ENCODE peak calls at places on chromosomes 11 and 22, in six cellular contexts. T, W, Y, U, M and V are unnamed samples.

GRCh38 chr11:68142028-68142412 is 20.8 kb upstream of the CHKA start:
- DNase-seq in M (no peak), Y (peak; percentile 85), U (no peak), T (no peak), W (no peak), V (no peak)

GRCh38 chr11:87878373-87878779 is 296.9 kb downstream of the RAB38 start:
- DNase-seq in U (no peak), W (no peak), M (no peak), T (no peak), Y (no peak), V (no peak)

GRCh38 chr22:29157759-29158535 is 47.7 kb upstream of the EMID1 start:
- DNase-seq in U (peak; percentile 34), T (no peak), W (no peak), M (no peak), Y (no peak), V (no peak)

GRCh38 chr22:47002692-47003091 is 240.2 kb downstream of the TBC1D22A start:
- DNase-seq in Y (no peak), M (no peak), W (no peak), U (peak; percentile 34), T (peak; percentile 40), V (no peak)

GRCh38 chr11:62171261-62171723 is 18.7 kb upstream of the SCGB1D1 start:
- DNase-seq in M (no peak), T (peak; percentile 89), U (peak; percentile 83), W (peak; percentile 85), Y (peak; percentile 86), V (peak; percentile 95)

GRCh38 chr11:108037211-108037610 is 28.5 kb downstream of the CUL5 start:
- DNase-seq in W (no peak), Y (no peak), T (no peak), U (no peak), M (no peak), V (no peak)

GRCh38 chr11:68691402-68691784 is 7.0 kb downstream of the GAL start:
- DNase-seq in W (no peak), U (peak; percentile 27), T (peak; percentile 11), Y (no peak), M (no peak), V (no peak)

GRCh38 chr22:23106906-23107367 is 34.9 kb downstream of the RSPH14 start:
- DNase-seq in M (no peak), W (no peak), T (no peak), U (no peak), Y (peak; percentile 93), V (no peak)

GRCh38 chr11:118343981-118344521 is at the start of gene CD3G:
- DNase-seq in U (no peak), Y (peak; percentile 26), M (no peak), W (peak; percentile 32), T (no peak), V (peak; percentile 89)

GRCh38 chr22:46604306-46604690 is 15.9 kb upstream of the GRAMD4 start:
- DNase-seq in Y (no peak), W (peak; percentile 54), T (no peak), M (no peak), U (no peak), V (no peak)

GRCh38 chr22:36510966-36511881 is 4.4 kb upstream of the FOXRED2 start:
- DNase-seq in W (peak; percentile 34), U (no peak), T (no peak), Y (no peak), M (no peak), V (no peak)

GRCh38 chr11:210122-210802 is 2.8 kb downstream of the RIC8A start:
- DNase-seq in M (no peak), T (peak; percentile 67), Y (peak; percentile 18), U (peak; percentile 57), W (no peak), V (no peak)

GRCh38 chr11:1283906-1284305 is 25.5 kb downstream of the TOLLIP start:
- DNase-seq in W (no peak), M (no peak), U (no peak), Y (no peak), T (no peak), V (no peak)

GRCh38 chr11:114193730-114194674 is 102.2 kb upstream of the NNMT start:
- DNase-seq in U (no peak), T (no peak), M (peak; percentile 68), W (no peak), Y (no peak), V (no peak)

GRCh38 chr11:86066606-86067229 is 2.2 kb downstream of the PICALM start:
- DNase-seq in M (no peak), Y (no peak), T (no peak), U (no peak), W (no peak), V (no peak)

GRCh38 chr22:42648368-42649260 is 578 bp downstream of the CYB5R3 start:
- DNase-seq in T (no peak), W (peak; percentile 89), Y (peak; percentile 79), U (no peak), M (no peak), V (no peak)

GRCh38 chr11:19693146-19693545 is 19.5 kb upstream of the NAV2 start:
- DNase-seq in T (no peak), Y (no peak), W (no peak), U (no peak), M (no peak), V (no peak)

GRCh38 chr11:129283141-129283540 is 91.0 kb upstream of the ARHGAP32 start:
- DNase-seq in M (no peak), W (peak; percentile 73), U (no peak), T (no peak), Y (peak; percentile 52), V (no peak)

GRCh38 chr11:57567210-57567511 is 311 bp downstream of the UBE2L6 start:
- DNase-seq in Y (no peak), U (peak; percentile 68), M (no peak), W (peak; percentile 34), T (no peak), V (no peak)

GRCh38 chr22:31019276-31019930 is 50.3 kb downstream of the TUG1 start:
- DNase-seq in T (peak; percentile 15), M (no peak), W (no peak), U (no peak), Y (no peak), V (no peak)

GRCh38 chr11:84719935-84720577 is 907.1 kb downstream of the DLG2 start:
- DNase-seq in M (no peak), Y (no peak), T (no peak), W (peak; percentile 7), U (no peak), V (no peak)

GRCh38 chr11:34308821-34309585 is 48.8 kb downstream of the ABTB2 start:
- DNase-seq in Y (no peak), T (no peak), U (no peak), M (no peak), W (no peak), V (no peak)

GRCh38 chr11:20050048-20050447 is 110.2 kb downstream of the DBX1 start:
- DNase-seq in Y (no peak), W (no peak), M (no peak), T (no peak), U (no peak), V (no peak)

GRCh38 chr11:76023408-76024068 is 182.8 kb downstream of the WNT11 start:
- DNase-seq in U (no peak), W (no peak), M (no peak), T (no peak), Y (no peak), V (no peak)

GRCh38 chr22:40819741-40820140 is 595 bp upstream of the SLC25A17 start:
- DNase-seq in Y (no peak), M (no peak), W (no peak), U (no peak), T (no peak), V (no peak)

GRCh38 chr11:81993755-81994154 is 739.9 kb downstream of the FAM181B start:
- DNase-seq in U (no peak), M (no peak), Y (no peak), T (no peak), W (no peak), V (no peak)

GRCh38 chr22:29842172-29842571 is 4.1 kb upstream of the ASCC2 start:
- DNase-seq in W (no peak), M (no peak), U (no peak), Y (no peak), T (no peak), V (no peak)

GRCh38 chr22:38727530-38728451 is 22.0 kb downstream of the GTPBP1 start:
- DNase-seq in W (no peak), U (peak; percentile 57), Y (no peak), T (no peak), M (no peak), V (no peak)
- H3K4me1 ChIP-seq in W (peaks cover 2% of the 10 kb centered on the region), U (peaks cover 13% of the 10 kb centered on the region), Y (peaks cover 18% of the 10 kb centered on the region), T (peaks cover 8% of the 10 kb centered on the region), M (peaks cover 4% of the 10 kb centered on the region), V (peaks cover 22% of the 10 kb centered on the region)

GRCh38 chr11:44857490-44857889 is 93.2 kb downstream of the TP53I11 start:
- DNase-seq in T (no peak), M (no peak), Y (no peak), U (peak; percentile 85), W (no peak), V (no peak)
- TF ChIP-seq EP300 in T (no peak), M (no peak), Y (no peak), U (no peak), W (no peak), V (no peak)

GRCh38 chr22:38213319-38214247 is 11.8 kb downstream of the MAFF start:
- DNase-seq in Y (no peak), W (no peak), U (no peak), M (no peak), T (no peak), V (no peak)
- H3K4me1 ChIP-seq in Y (peaks cover 26% of the 10 kb centered on the region), W (peaks cover 9% of the 10 kb centered on the region), U (peaks cover 26% of the 10 kb centered on the region), M (peaks cover 9% of the 10 kb centered on the region), T (peaks cover 25% of the 10 kb centered on the region), V (peaks cover 24% of the 10 kb centered on the region)

DNA sequence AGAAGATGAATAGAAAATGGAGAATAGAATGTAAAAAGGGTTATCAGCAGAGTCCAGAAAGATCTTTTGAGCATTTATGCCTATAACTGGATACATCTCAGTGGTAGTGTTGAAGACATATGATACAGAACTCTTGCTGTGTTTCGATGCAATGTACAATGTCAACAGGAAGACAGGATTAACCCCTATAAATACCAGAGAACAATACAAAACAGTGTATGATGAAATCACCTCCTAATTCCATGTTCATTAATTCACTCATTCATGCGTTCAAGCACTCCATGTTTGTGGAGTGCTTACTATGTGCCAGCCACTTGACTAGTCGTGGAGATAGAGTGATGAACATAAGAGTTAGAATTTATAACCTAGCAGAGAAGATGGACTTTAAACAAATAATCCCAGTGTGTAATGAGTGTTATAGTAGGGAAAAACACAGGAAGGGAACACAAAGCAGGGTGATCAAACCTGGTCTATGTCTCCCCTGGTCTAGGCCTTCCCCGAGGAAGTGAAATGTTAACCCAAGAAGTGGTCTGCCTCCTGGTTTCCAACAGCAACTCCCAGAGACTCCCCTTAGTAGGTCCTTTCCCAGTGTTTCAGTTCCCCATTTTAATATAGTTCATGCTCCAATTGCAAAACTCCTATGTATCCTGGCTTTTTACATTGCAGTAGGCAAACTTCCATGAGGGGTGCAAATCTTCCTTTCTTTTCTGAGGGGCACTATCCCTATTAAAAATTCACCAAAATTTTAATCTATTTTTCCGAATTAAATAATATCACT is 9.1 kb upstream of the SESN3 start:
- DNase-seq in M (no peak), Y (no peak), U (no peak), T (no peak), W (no peak), V (no peak)
- TF ChIP-seq EP300 in M (no peak), Y (no peak), U (no peak), T (no peak), W (no peak), V (no peak)